ENCODE peak calls at places on chromosomes 5 and 9, in four cellular contexts. One of them, this sample, is unnamed.
A peak's percentile ranks its signal among the peaks of the same experiment; 100 is the strongest.

GRCh38 chr5:117186751-117187150 is 612.1 kb upstream of the SEMA6A start:
- DNase-seq in GM23248: no peak
- DNase-seq in tibial artery: no peak
- DNase-seq in cardiac muscle cell: no peak
- DNase-seq in this sample: no peak

GRCh38 chr5:124072570-124072969 is 560.6 kb downstream of the CSNK1G3 start:
- DNase-seq in GM23248: no peak
- DNase-seq in tibial artery: no peak
- DNase-seq in cardiac muscle cell: no peak
- DNase-seq in this sample: no peak

GRCh38 chr9:70031141-70031545 is 12.5 kb upstream of the MAMDC2 start:
- DNase-seq in GM23248: peak; percentile 5
- DNase-seq in tibial artery: no peak
- DNase-seq in cardiac muscle cell: no peak
- DNase-seq in this sample: no peak

GRCh38 chr5:109898547-109899544 is 209.1 kb downstream of the MAN2A1 start:
- DNase-seq in GM23248: peak; percentile 31
- DNase-seq in tibial artery: no peak
- DNase-seq in cardiac muscle cell: no peak
- DNase-seq in this sample: peak; percentile 42

GRCh38 chr5:38783011-38783551 is 62.7 kb upstream of the OSMR start:
- DNase-seq in GM23248: peak; percentile 91
- DNase-seq in tibial artery: peak; percentile 49
- DNase-seq in cardiac muscle cell: no peak
- DNase-seq in this sample: no peak

GRCh38 chr5:168583742-168584482 is 4.7 kb upstream of the PANK3 start:
- DNase-seq in GM23248: no peak
- DNase-seq in tibial artery: no peak
- DNase-seq in cardiac muscle cell: no peak
- DNase-seq in this sample: no peak

GRCh38 chr5:76384189-76384588 is 18.9 kb upstream of the IQGAP2 start:
- DNase-seq in GM23248: no peak
- DNase-seq in tibial artery: no peak
- DNase-seq in cardiac muscle cell: peak; percentile 25
- DNase-seq in this sample: no peak

GRCh38 chr9:123687246-123687721 is 242.6 kb downstream of the DENND1A start:
- DNase-seq in GM23248: no peak
- DNase-seq in tibial artery: no peak
- DNase-seq in cardiac muscle cell: peak; percentile 12
- DNase-seq in this sample: no peak

GRCh38 chr5:51225671-51226419 is 157.4 kb upstream of the ISL1 start:
- DNase-seq in GM23248: peak; percentile 6
- DNase-seq in tibial artery: no peak
- DNase-seq in cardiac muscle cell: peak; percentile 48
- DNase-seq in this sample: no peak

GRCh38 chr5:151787817-151788216 is 16.1 kb downstream of the G3BP1 start:
- DNase-seq in GM23248: no peak
- DNase-seq in tibial artery: no peak
- DNase-seq in cardiac muscle cell: no peak
- DNase-seq in this sample: no peak

GRCh38 chr5:151786468-151786867 is 14.7 kb downstream of the G3BP1 start:
- DNase-seq in GM23248: no peak
- DNase-seq in tibial artery: no peak
- DNase-seq in cardiac muscle cell: no peak
- DNase-seq in this sample: no peak

GRCh38 chr5:151781201-151781600 is 9.4 kb downstream of the G3BP1 start:
- DNase-seq in GM23248: peak; percentile 25
- DNase-seq in tibial artery: no peak
- DNase-seq in cardiac muscle cell: no peak
- DNase-seq in this sample: no peak

GRCh38 chr5:151780348-151780747 is 8.6 kb downstream of the G3BP1 start:
- DNase-seq in GM23248: no peak
- DNase-seq in tibial artery: no peak
- DNase-seq in cardiac muscle cell: no peak
- DNase-seq in this sample: no peak

DNA sequence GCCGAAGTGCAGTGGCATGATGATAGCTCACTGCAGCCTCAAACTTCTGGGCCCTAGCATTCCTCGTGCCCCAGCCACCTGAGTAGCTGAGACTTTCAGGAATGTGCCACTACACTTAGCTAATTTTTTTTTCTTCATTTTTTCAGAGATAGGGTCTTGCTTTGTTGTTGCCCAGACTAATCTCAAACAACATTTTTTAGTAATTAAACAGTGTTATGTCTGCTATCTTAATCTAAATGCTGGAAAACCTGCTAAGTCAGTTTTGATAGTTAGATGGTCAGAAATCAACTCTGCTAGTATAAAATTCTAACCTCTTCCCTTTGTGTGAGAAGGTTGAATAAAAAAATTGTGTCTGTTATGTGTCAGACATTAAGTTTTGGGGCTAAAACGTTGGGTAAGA is 12.4 kb downstream of the G3BP1 start:
- DNase-seq in GM23248: no peak
- DNase-seq in tibial artery: no peak
- DNase-seq in cardiac muscle cell: peak; percentile 20
- DNase-seq in this sample: no peak
- H3K4me1 ChIP-seq in GM23248: peaks cover 20% of the 10 kb centered on the region
- H3K4me1 ChIP-seq in tibial artery: peaks cover 65% of the 10 kb centered on the region
- H3K4me1 ChIP-seq in cardiac muscle cell: peaks cover 31% of the 10 kb centered on the region
- H3K4me1 ChIP-seq in this sample: no peaks in the 10 kb centered on the region

DNA sequence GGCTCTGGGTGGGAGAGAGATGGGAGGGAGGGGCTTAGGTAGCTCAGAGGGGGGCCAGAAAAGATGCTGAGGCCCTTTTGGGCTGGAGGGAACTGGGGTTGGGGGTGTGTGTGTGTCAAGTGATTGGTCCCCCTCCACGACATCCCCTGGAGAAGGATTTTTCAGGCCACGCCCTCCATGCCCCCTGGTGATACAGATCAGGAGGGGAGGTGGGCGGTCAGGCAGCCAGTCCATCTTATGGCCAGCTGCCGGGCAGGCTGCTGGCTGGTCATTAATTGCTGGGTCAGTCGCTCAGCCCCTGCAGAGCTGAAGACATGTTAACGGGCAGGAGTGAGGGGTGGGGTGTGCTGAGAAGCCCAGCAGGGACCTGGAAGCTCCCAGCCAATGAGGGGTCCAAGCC is 19.4 kb downstream of the PDGFRB start:
- DNase-seq in GM23248: no peak
- DNase-seq in tibial artery: no peak
- DNase-seq in cardiac muscle cell: no peak
- DNase-seq in this sample: no peak
- H3K4me1 ChIP-seq in GM23248: peaks cover 63% of the 10 kb centered on the region
- H3K4me1 ChIP-seq in tibial artery: peaks cover 100% of the 10 kb centered on the region
- H3K4me1 ChIP-seq in cardiac muscle cell: peaks cover 27% of the 10 kb centered on the region
- H3K4me1 ChIP-seq in this sample: peaks cover 2% of the 10 kb centered on the region

GRCh38 chr9:93094294-93095204 is 1.5 kb upstream of the CARD19 start:
- DNase-seq in GM23248: no peak
- DNase-seq in tibial artery: peak; percentile 77
- DNase-seq in cardiac muscle cell: peak; percentile 28
- DNase-seq in this sample: peak; percentile 88
- H3K4me1 ChIP-seq in GM23248: peaks cover 20% of the 10 kb centered on the region
- H3K4me1 ChIP-seq in tibial artery: peaks cover 42% of the 10 kb centered on the region
- H3K4me1 ChIP-seq in cardiac muscle cell: peaks cover 9% of the 10 kb centered on the region
- H3K4me1 ChIP-seq in this sample: peaks cover 7% of the 10 kb centered on the region

DNA sequence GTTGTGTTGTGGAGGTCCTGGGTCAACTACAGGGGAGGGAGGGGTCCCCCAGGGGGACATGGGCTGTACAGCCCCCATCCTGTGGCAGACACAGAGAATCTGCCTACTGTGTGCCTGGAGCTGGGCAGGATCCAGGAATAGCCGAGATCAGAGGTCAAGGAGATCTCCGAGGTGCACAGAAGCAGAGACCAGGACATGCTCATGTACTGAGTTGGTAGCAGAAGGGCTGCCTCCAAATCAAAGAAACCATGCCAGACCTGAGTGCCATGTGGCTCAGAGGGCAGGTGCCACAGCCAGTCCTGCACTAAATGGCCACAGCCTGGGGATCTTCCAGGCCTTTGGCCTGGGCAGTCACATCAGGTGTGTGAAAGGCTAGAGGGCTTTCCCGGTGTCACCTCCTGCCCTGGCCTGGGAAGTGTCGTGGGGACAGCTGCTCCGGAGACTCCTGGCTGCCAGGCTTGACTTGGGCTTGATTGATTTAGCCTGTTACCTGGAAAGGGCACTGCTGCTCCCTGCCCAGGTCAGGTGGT is 27.8 kb downstream of the GSN start:
- DNase-seq in GM23248: no peak
- DNase-seq in tibial artery: no peak
- DNase-seq in cardiac muscle cell: no peak
- DNase-seq in this sample: no peak
- H3K4me1 ChIP-seq in GM23248: peaks cover 7% of the 10 kb centered on the region
- H3K4me1 ChIP-seq in tibial artery: peaks cover 94% of the 10 kb centered on the region
- H3K4me1 ChIP-seq in cardiac muscle cell: peaks cover 45% of the 10 kb centered on the region
- H3K4me1 ChIP-seq in this sample: peaks cover 10% of the 10 kb centered on the region

GRCh38 chr5:149869266-149869875 is 75.2 kb downstream of the PDE6A start:
- DNase-seq in GM23248: no peak
- DNase-seq in tibial artery: no peak
- DNase-seq in cardiac muscle cell: no peak
- DNase-seq in this sample: no peak
- H3K4me1 ChIP-seq in GM23248: no peaks in the 10 kb centered on the region
- H3K4me1 ChIP-seq in tibial artery: peaks cover 15% of the 10 kb centered on the region
- H3K4me1 ChIP-seq in cardiac muscle cell: peaks cover 5% of the 10 kb centered on the region
- H3K4me1 ChIP-seq in this sample: no peaks in the 10 kb centered on the region

GRCh38 chr9:98295824-98296223 is 40.4 kb upstream of the TBC1D2 start:
- DNase-seq in GM23248: no peak
- DNase-seq in tibial artery: no peak
- DNase-seq in cardiac muscle cell: no peak
- DNase-seq in this sample: no peak
- H3K4me1 ChIP-seq in GM23248: no peaks in the 10 kb centered on the region
- H3K4me1 ChIP-seq in tibial artery: no peaks in the 10 kb centered on the region
- H3K4me1 ChIP-seq in cardiac muscle cell: no peaks in the 10 kb centered on the region
- H3K4me1 ChIP-seq in this sample: no peaks in the 10 kb centered on the region

DNA sequence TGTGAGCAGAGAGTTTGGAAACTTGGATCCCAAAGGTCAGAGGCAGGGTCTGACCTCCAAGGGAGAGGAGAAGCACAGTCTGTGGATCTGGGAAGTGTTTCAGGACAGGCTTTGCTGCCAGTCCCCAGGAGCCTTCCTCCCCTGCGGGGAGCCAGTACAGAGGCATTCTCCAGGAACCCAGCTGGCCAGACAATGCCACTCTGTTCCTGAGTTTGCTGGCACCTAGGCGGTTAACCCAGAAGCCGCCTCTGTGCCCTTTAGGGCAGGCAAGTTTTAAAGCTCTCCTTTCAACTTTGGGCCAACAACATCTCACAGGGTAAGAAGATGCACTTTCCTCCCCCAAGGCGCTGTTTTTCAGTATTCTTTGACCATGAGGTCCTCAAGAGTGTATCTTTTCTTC is 37.0 kb upstream of the FGF1 start:
- DNase-seq in GM23248: no peak
- DNase-seq in tibial artery: no peak
- DNase-seq in cardiac muscle cell: no peak
- DNase-seq in this sample: no peak
- H3K4me1 ChIP-seq in GM23248: peaks cover 31% of the 10 kb centered on the region
- H3K4me1 ChIP-seq in tibial artery: peaks cover 26% of the 10 kb centered on the region
- H3K4me1 ChIP-seq in cardiac muscle cell: no peaks in the 10 kb centered on the region
- H3K4me1 ChIP-seq in this sample: peaks cover 2% of the 10 kb centered on the region

GRCh38 chr5:69372394-69372793 is 2.8 kb downstream of the RAD17 start:
- DNase-seq in GM23248: no peak
- DNase-seq in tibial artery: no peak
- DNase-seq in cardiac muscle cell: no peak
- DNase-seq in this sample: no peak

GRCh38 chr5:69368458-69369368 is 607 bp downstream of the AK6 start:
- DNase-seq in GM23248: peak; percentile 60
- DNase-seq in tibial artery: no peak
- DNase-seq in cardiac muscle cell: peak; percentile 38
- DNase-seq in this sample: no peak

GRCh38 chr5:69367697-69368279 is 1.5 kb downstream of the AK6 start:
- DNase-seq in GM23248: no peak
- DNase-seq in tibial artery: no peak
- DNase-seq in cardiac muscle cell: no peak
- DNase-seq in this sample: no peak

GRCh38 chr5:69364850-69365249 is 4.5 kb downstream of the AK6 start:
- DNase-seq in GM23248: peak; percentile 34
- DNase-seq in tibial artery: no peak
- DNase-seq in cardiac muscle cell: no peak
- DNase-seq in this sample: no peak

DNA sequence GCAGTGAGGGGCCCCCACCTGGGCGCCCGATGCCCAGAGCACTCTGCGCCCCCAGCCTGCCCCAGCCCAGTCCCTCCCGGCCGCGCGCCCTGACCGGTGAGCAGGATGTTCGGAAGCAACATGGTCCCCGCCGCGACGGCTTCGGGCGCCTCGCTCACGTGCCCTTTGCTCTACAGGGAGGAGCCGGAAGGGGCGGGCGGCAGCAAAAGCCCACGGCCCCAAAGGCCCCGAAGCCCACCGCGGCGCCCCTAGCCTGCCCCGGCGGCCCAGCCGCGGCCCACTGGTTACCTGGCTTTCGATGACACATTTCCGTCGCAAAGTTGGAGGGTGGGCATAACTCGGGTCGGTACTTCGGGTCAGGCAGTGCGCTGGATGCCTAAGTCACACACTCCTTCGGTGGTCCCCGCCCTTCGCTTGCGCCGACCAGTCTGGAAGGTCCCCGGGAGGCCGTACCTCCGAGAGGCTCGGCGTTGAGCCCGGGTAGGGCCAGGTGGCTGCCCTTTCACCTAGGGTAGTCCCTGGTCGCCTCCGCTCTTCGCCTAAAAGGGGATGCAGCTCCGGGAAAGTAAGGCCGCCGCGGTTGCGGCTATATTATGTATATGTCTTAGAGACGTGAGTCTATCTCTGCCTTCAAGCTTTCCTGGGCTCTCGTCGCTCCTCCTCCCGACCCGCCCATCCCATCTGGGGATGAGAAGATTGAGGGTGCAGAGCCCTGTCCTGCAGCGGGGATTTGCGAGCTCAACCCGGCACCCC is at the start of the genes AK6, RAD17 and TAF9:
- DNase-seq in GM23248: peak; percentile 97
- DNase-seq in tibial artery: peak; percentile 92
- DNase-seq in cardiac muscle cell: peak; percentile 95
- DNase-seq in this sample: peak; percentile 95
- H3K4me1 ChIP-seq in GM23248: peaks cover 21% of the 10 kb centered on the region
- H3K4me1 ChIP-seq in tibial artery: peaks cover 35% of the 10 kb centered on the region
- H3K4me1 ChIP-seq in cardiac muscle cell: peaks cover 22% of the 10 kb centered on the region
- H3K4me1 ChIP-seq in this sample: peaks cover 6% of the 10 kb centered on the region

DNA sequence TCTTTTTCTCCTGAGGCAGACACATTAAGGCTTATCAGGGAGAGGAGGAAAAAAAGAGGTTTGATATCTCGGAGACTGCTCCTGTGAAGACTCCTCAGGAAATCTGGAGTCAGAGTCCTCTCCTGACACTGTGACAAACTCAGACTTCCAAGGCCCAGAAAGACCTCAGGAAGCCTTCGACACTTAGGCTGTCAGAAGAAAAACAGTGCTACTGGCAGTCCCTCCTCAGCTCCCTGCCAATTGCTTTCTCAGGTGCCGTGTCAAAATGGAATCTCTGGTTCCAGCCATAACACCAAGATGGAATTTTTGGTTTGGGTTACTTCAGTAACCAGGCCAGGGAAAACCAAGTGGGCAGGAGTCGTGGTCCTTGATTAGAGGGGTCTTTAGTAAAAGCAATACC is 4.1 kb downstream of the STK10 start:
- DNase-seq in GM23248: no peak
- DNase-seq in tibial artery: no peak
- DNase-seq in cardiac muscle cell: no peak
- DNase-seq in this sample: no peak
- H3K4me1 ChIP-seq in GM23248: peaks cover 14% of the 10 kb centered on the region
- H3K4me1 ChIP-seq in tibial artery: peaks cover 14% of the 10 kb centered on the region
- H3K4me1 ChIP-seq in cardiac muscle cell: peaks cover 6% of the 10 kb centered on the region
- H3K4me1 ChIP-seq in this sample: no peaks in the 10 kb centered on the region

This sample was measured in aorta.